ENCODE peak calls at places on chromosomes 4 and X, in nine cellular contexts. G, Z, F, S, L, H, E, B and X are unnamed samples.
A peak's percentile ranks its signal among the peaks of the same experiment; 100 is the strongest.

GRCh38 chr4:3388461-3389185 is 53.1 kb upstream of the HGFAC start:
- DNase-seq in G (no peak), H (no peak), Z (no peak), F (no peak), S (peak; percentile 77), L (peak; percentile 39), B (no peak), E (no peak), X (peak; percentile 64)

GRCh38 chrX:78754917-78755316 is 7.4 kb downstream of the LPAR4 start:
- DNase-seq in Z (no peak), E (no peak), F (no peak), G (no peak), B (no peak), S (peak; percentile 49), L (no peak), H (no peak), X (no peak)

GRCh38 chr4:52096048-52096447 is 44.9 kb downstream of the SPATA18 start:
- DNase-seq in B (no peak), L (no peak), F (no peak), H (no peak), E (no peak), G (no peak), Z (no peak), S (no peak), X (no peak)

GRCh38 chr4:155208258-155209054 is at the start of gene NPY2R:
- DNase-seq in S (no peak), F (peak; percentile 1), Z (peak; percentile 67), G (no peak), L (peak; percentile 69), H (no peak), E (no peak), B (no peak), X (no peak)

GRCh38 chr4:184355111-184355604 is 119.2 kb downstream of the IRF2 start:
- DNase-seq in H (peak; percentile 24), L (peak; percentile 48), F (no peak), B (no peak), Z (no peak), E (peak; percentile 89), G (peak; percentile 7), S (peak; percentile 84), X (peak; percentile 99)

GRCh38 chr4:153466637-153467153 is 535 bp downstream of the TMEM131L start:
- DNase-seq in G (no peak), S (no peak), F (peak; percentile 13), E (no peak), Z (peak; percentile 19), B (no peak), L (peak; percentile 75), H (no peak), X (no peak)

GRCh38 chrX:111180750-111181240 is 84.8 kb downstream of the PAK3 start:
- DNase-seq in H (no peak), F (no peak), G (no peak), E (no peak), L (no peak), S (no peak), Z (no peak), B (no peak), X (no peak)

GRCh38 chr4:172826346-172826745 is 342.3 kb upstream of the GALNT7 start:
- DNase-seq in Z (no peak), E (no peak), B (no peak), F (no peak), H (no peak), G (no peak), L (no peak), S (no peak), X (no peak)

GRCh38 chrX:65644621-65645287 is 22.7 kb upstream of the MSN start:
- DNase-seq in H (no peak), L (peak; percentile 12), G (peak; percentile 39), S (no peak), B (no peak), E (no peak), F (peak; percentile 67), Z (no peak), X (no peak)

GRCh38 chr4:16027114-16027513 is 56.7 kb downstream of the PROM1 start:
- DNase-seq in S (no peak), G (no peak), Z (no peak), L (no peak), H (no peak), F (no peak), E (no peak), B (no peak), X (no peak)
- TF ChIP-seq REST in S (no peak), G (no peak), Z (no peak), L (no peak), H (no peak), F (no peak), E (no peak), B (no peak), X (no peak)

DNA sequence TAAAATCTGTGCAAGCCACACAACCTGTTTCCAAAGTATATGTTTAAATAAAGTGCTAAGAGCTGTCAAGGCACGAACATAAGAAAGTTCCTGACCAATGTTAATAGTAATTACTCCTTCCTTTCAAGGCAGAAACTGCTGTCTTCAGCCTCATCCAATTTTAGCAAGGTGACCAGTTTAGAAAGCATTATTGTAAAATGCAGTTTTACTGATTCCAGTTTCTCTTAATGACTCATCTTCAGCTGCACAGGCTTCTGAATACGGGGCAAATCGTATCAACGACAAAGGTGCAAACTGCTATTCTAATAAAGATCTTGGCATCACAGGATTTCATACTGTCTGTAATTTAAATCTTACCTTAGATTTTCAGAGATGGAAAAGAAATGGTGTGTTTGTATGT is 87.5 kb downstream of the PPP3CA start:
- DNase-seq in B (no peak), F (no peak), H (no peak), E (no peak), Z (no peak), S (peak; percentile 32), G (no peak), L (no peak), X (no peak)
- H3K4me3 ChIP-seq in B (no peak overlapping the region), F (no peak overlapping the region), H (no peak overlapping the region), E (no peak overlapping the region), Z (no peak overlapping the region), S (no peak overlapping the region), G (no peak overlapping the region), L (no peak overlapping the region), X (no peak overlapping the region)

GRCh38 chr4:10832989-10833635 is 148.5 kb upstream of the CLNK start:
- DNase-seq in L (no peak), S (peak; percentile 2), F (no peak), Z (no peak), B (no peak), H (no peak), E (no peak), G (no peak), X (no peak)
- TF ChIP-seq REST in L (no peak), S (no peak), F (no peak), Z (no peak), B (no peak), H (no peak), E (no peak), G (no peak), X (no peak)

GRCh38 chr4:151167561-151167960 is 68.1 kb downstream of the RPS3A start:
- DNase-seq in L (no peak), E (no peak), B (no peak), H (no peak), Z (peak; percentile 39), S (no peak), G (no peak), F (no peak), X (no peak)

GRCh38 chr4:151165205-151166000 is 66.0 kb downstream of the RPS3A start:
- DNase-seq in H (no peak), B (no peak), S (no peak), E (no peak), L (no peak), F (no peak), Z (no peak), G (no peak), X (no peak)

GRCh38 chr4:151169223-151169622 is 69.8 kb downstream of the RPS3A start:
- DNase-seq in F (no peak), H (no peak), Z (no peak), L (peak; percentile 90), B (no peak), S (no peak), E (no peak), G (no peak), X (no peak)

GRCh38 chr4:151163855-151164254 is 64.4 kb downstream of the RPS3A start:
- DNase-seq in S (no peak), B (no peak), L (no peak), E (no peak), Z (no peak), F (no peak), H (no peak), G (no peak), X (no peak)

DNA sequence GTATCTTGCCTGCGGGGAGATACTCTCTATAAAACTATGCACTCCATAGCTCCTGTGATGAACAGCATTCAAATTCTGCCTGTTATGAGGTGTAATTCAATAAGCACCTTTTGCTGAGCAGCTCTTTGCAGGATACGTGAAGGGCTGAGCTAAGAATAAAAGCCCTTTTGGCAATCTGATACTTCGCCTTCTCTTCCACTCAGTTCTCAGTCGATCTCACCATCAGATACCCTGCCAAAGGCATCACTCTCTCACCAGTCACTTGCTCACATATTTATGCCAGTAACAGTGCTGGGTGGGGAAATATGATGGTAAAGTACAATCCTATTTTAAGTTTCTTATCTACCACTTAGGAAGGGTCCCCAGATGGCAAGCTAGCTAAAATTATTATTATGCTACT is 67.2 kb downstream of the RPS3A start:
- DNase-seq in H (no peak), G (no peak), E (no peak), F (no peak), Z (no peak), S (no peak), B (no peak), L (peak; percentile 36), X (no peak)
- H3K4me3 ChIP-seq in H (no peak overlapping the region), G (no peak overlapping the region), E (no peak overlapping the region), F (no peak overlapping the region), Z (no peak overlapping the region), S (no peak overlapping the region), B (no peak overlapping the region), L (no peak overlapping the region), X (no peak overlapping the region)

GRCh38 chr4:122746485-122746965 is 14.0 kb downstream of the BBS12 start:
- DNase-seq in L (no peak), E (no peak), Z (peak; percentile 31), F (no peak), G (no peak), H (no peak), S (no peak), B (no peak), X (peak; percentile 15)
- TF ChIP-seq REST in L (no peak), E (no peak), Z (no peak), F (no peak), G (no peak), H (no peak), S (no peak), B (no peak), X (no peak)

DNA sequence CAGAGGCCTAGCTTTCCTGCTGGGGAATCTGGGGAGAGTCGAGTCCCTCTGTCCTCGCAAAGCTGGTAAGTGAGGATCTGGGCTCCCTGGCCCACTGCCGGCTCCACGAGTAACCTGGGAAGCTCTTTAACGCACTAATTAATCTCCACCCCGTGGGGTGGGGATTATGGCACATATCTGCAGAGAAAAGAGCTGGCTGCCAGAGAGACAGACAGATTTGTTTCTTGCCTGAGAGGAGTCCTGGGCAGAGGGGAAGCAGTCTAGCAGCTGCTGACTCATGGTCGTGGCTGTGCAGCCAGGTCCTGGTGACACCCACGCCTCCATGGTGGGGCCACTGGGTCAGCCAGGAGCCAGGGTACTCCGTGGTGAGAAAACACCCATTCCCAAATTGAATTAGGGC is 14.0 kb downstream of the SORCS2 start:
- DNase-seq in L (no peak), F (no peak), S (no peak), Z (no peak), E (no peak), B (no peak), G (no peak), H (peak; percentile 35), X (no peak)
- H3K4me3 ChIP-seq in L (no peak overlapping the region), F (no peak overlapping the region), S (no peak overlapping the region), Z (no peak overlapping the region), E (no peak overlapping the region), B (no peak overlapping the region), G (no peak overlapping the region), H (no peak overlapping the region), X (no peak overlapping the region)

GRCh38 chr4:134202557-134202956 is 968 bp upstream of the PABPC4L start:
- DNase-seq in H (no peak), B (no peak), G (no peak), L (no peak), S (no peak), F (no peak), Z (no peak), E (no peak), X (no peak)
- TF ChIP-seq REST in H (no peak), B (no peak), G (no peak), L (no peak), S (no peak), F (no peak), Z (no peak), E (no peak), X (no peak)